ENCODE peak calls at places on chromosomes 13 and 19, in seven cellular contexts. L is breast epithelium; Y is IMR-90; D is right cardiac atrium; X is heart left ventricle; U is CD4-positive, alpha-beta T cell; F is neural progenitor cell. C is an unnamed sample.
A peak's percentile ranks its signal among the peaks of the same experiment; 100 is the strongest.

GRCh38 chr13:31887311-31887710 is 144.3 kb upstream of the FRY start:
- DNase-seq in L (no peak), Y (peak; percentile 55), D (no peak), X (no peak), U (no peak), F (no peak), C (no peak)

GRCh38 chr19:18041054-18041453 is 33.1 kb downstream of the ARRDC2 start:
- DNase-seq in L (no peak), Y (no peak), D (no peak), X (no peak), U (no peak), F (no peak), C (no peak)

GRCh38 chr19:41352609-41353465 is 885 bp downstream of the TGFB1 start:
- DNase-seq in L (no peak), Y (peak; percentile 44), D (peak; percentile 91), X (peak; percentile 76), U (peak; percentile 75), F (peak; percentile 81), C (peak; percentile 77)

GRCh38 chr13:73693215-73693614 is 441.0 kb downstream of the KLF12 start:
- DNase-seq in L (no peak), Y (no peak), D (no peak), X (no peak), U (no peak), F (no peak), C (no peak)

GRCh38 chr13:106561551-106562170 is 6.3 kb downstream of the ARGLU1 start:
- DNase-seq in L (no peak), Y (peak; percentile 53), D (no peak), X (peak; percentile 25), U (peak; percentile 8), F (peak; percentile 55), C (peak; percentile 26)

GRCh38 chr19:18349524-18350128 is 9.2 kb downstream of the PGPEP1 start:
- DNase-seq in L (peak; percentile 61), Y (peak; percentile 65), D (peak; percentile 69), X (peak; percentile 45), U (no peak), F (peak; percentile 49), C (no peak)

GRCh38 chr13:44815507-44816074 is 173.7 kb downstream of the NUFIP1 start:
- DNase-seq in L (no peak), Y (peak; percentile 98), D (no peak), X (no peak), U (no peak), F (peak; percentile 41), C (no peak)

GRCh38 chr19:35095667-35096368 is 19.8 kb upstream of the FXYD3 start:
- DNase-seq in L (no peak), Y (no peak), D (no peak), X (no peak), U (no peak), F (no peak), C (no peak)

GRCh38 chr13:32911506-32911905 is 104.7 kb upstream of the KL start:
- DNase-seq in L (no peak), Y (peak; percentile 57), D (no peak), X (no peak), U (no peak), F (peak; percentile 54), C (no peak)

GRCh38 chr13:87779451-87779850 is 108.3 kb downstream of the SLITRK5 start:
- DNase-seq in L (no peak), Y (no peak), D (no peak), X (no peak), U (no peak), F (no peak), C (no peak)

GRCh38 chr13:44763604-44764311 is 187.6 kb upstream of the TSC22D1 start:
- DNase-seq in L (peak; percentile 75), Y (no peak), D (no peak), X (peak; percentile 35), U (no peak), F (no peak), C (no peak)

GRCh38 chr19:10516671-10517286 is 468 bp downstream of the S1PR5 start:
- DNase-seq in L (no peak), Y (no peak), D (no peak), X (no peak), U (no peak), F (no peak), C (no peak)

GRCh38 chr19:44925114-44925891 is 10.9 kb downstream of the APOC1 start:
- DNase-seq in L (no peak), Y (peak; percentile 49), D (peak; percentile 96), X (peak; percentile 66), U (no peak), F (no peak), C (no peak)

GRCh38 chr13:92136449-92137180 is 738.2 kb downstream of the GPC5 start:
- DNase-seq in L (no peak), Y (no peak), D (no peak), X (no peak), U (no peak), F (no peak), C (no peak)

GRCh38 chr19:45406957-45407375 is 522 bp downstream of the POLR1G start:
- DNase-seq in L (no peak), Y (no peak), D (no peak), X (no peak), U (no peak), F (no peak), C (no peak)

GRCh38 chr13:49308104-49308875 is 60.6 kb downstream of the CDADC1 start:
- DNase-seq in L (peak; percentile 68), Y (peak; percentile 66), D (peak; percentile 91), X (peak; percentile 78), U (no peak), F (no peak), C (no peak)

GRCh38 chr13:44404261-44405139 is 30.9 kb downstream of the SERP2 start:
- DNase-seq in L (peak; percentile 60), Y (no peak), D (no peak), X (no peak), U (no peak), F (peak; percentile 40), C (no peak)

GRCh38 chr19:47495478-47496372 is 11.7 kb upstream of the KPTN start:
- DNase-seq in L (no peak), Y (no peak), D (peak; percentile 33), X (no peak), U (no peak), F (no peak), C (peak; percentile 22)

DNA sequence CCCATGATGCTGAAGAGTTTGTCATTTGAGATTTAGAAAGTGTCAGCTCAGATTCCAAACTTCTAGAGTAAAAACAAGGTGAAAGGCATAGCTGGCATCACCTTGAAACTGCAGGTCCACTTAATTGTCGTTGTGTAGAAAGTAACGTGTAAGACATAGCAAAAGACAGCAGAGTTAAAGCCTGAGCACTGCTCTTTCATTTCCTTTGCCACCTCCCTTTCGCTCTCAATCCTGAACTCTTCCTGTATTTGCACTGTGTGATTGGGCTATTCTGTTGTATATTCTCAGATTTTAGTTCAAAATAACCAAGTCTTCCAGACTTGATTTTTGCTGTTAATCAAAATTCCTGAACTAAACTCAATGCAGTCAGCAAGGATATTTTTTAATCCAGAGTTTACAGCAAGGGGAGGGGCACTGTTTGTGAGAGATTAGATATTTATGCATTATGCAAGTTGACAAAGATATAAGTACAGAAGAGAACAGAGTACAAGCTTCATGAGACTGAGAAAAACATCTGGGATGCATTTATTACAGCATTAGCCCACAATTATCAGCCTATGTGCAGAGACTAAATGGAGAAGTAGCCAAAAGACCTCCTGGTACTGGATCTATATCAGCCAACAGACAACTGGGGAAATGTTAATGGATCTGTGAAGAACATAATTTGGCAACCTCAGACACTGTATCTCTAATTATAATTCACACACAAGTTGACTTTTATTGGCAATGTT is 328.7 kb downstream of the SUCLA2 start:
- DNase-seq in L (no peak), Y (no peak), D (no peak), X (no peak), U (no peak), F (no peak), C (no peak)
- H3K27ac ChIP-seq in L (no peak overlapping the region), Y (peak overlapping the region; percentile 83), D (peak overlapping the region; percentile 59), X (peak overlapping the region; percentile 57), U (no peak overlapping the region), F (no peak overlapping the region), C (no peak overlapping the region)

DNA sequence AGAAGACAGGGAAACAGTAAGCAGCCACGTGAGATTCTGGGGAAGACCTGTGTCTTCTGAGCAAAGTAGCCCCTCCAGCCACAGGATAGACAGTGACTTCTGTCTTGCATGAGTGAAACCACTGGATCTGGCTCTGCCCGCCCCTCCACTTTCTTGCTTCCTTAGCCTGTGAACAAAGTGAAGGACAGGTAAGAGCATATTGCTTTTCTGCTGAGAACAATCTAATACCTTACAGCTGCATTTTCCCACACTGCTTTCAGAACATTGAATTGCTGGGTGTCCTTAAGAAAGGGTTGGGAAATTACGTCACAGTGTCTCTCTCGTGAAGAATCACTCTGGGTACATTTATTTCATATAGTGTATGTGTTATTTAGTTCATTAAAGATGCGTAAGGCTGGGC is 11.1 kb downstream of the SLC25A15 start:
- DNase-seq in L (no peak), Y (no peak), D (no peak), X (no peak), U (no peak), F (no peak), C (no peak)
- H3K27ac ChIP-seq in L (no peak overlapping the region), Y (no peak overlapping the region), D (no peak overlapping the region), X (no peak overlapping the region), U (no peak overlapping the region), F (no peak overlapping the region), C (no peak overlapping the region)

GRCh38 chr19:2702170-2703076 is at the start of gene GNG7:
- DNase-seq in L (peak; percentile 95), Y (peak; percentile 61), D (peak; percentile 98), X (peak; percentile 94), U (peak; percentile 95), F (peak; percentile 97), C (peak; percentile 95)
- H3K27ac ChIP-seq in L (peak within 1 kb of the TSS; percentile 77), Y (no peak within 1 kb of the TSS), D (peak within 1 kb of the TSS; percentile 4), X (no peak within 1 kb of the TSS), U (no peak within 1 kb of the TSS), F (no peak within 1 kb of the TSS), C (peak within 1 kb of the TSS; percentile 26)

GRCh38 chr19:6288737-6289136 is 9.0 kb upstream of the MLLT1 start:
- DNase-seq in L (no peak), Y (no peak), D (no peak), X (no peak), U (no peak), F (no peak), C (no peak)

GRCh38 chr19:6287269-6287885 is 7.6 kb upstream of the MLLT1 start:
- DNase-seq in L (no peak), Y (no peak), D (no peak), X (no peak), U (no peak), F (no peak), C (no peak)

GRCh38 chr19:6292006-6292405 is 12.2 kb upstream of the MLLT1 start:
- DNase-seq in L (no peak), Y (no peak), D (no peak), X (no peak), U (no peak), F (peak; percentile 26), C (no peak)

DNA sequence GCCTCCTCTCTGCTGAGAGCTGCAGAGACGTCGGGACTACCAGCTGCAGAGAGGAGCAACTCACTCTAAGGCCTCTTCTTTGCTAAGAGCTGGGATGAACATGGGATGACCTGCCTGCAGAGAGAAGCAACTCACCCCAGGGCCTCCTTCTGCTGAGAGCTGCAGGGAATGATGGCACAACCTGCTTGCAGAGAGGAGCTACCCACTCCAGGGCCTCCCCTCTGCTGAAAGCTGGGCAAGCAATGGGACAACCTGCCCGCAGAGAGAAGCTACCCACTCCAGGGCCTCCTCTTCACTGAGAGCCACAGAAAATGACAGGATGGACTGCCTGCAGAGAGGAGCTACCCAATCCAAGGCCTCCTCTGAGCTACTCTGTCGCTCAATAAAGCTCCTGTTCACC is 6.9 kb upstream of the MLLT1 start:
- DNase-seq in L (no peak), Y (no peak), D (no peak), X (no peak), U (no peak), F (no peak), C (no peak)
- H3K27ac ChIP-seq in L (no peak overlapping the region), Y (no peak overlapping the region), D (no peak overlapping the region), X (no peak overlapping the region), U (no peak overlapping the region), F (no peak overlapping the region), C (no peak overlapping the region)